ENCODE peak calls at places on chromosomes 12 and 14, in six cellular contexts. One of them, this sample, is unnamed.

GRCh38 chr12:62907561-62907960 is 27.4 kb downstream of the PPM1H start:
- DNase-seq in astrocyte of the spinal cord: no peak
- DNase-seq in amniotic epithelial cell: no peak
- DNase-seq in substantia nigra: no peak
- DNase-seq in stimulated activated CD4-positive, alpha-beta T cell treated with anti-CD3 and anti-CD28 coated beads, Interleukin-4, amount 100 ng/mL, for 24 hours: no peak
- DNase-seq in T-helper 1 cell: no peak
- DNase-seq in this sample: no peak

GRCh38 chr12:34597548-34598351 is 575.5 kb downstream of the ALG10 start:
- DNase-seq in astrocyte of the spinal cord: no peak
- DNase-seq in amniotic epithelial cell: no peak
- DNase-seq in substantia nigra: no peak
- DNase-seq in stimulated activated CD4-positive, alpha-beta T cell treated with anti-CD3 and anti-CD28 coated beads, Interleukin-4, amount 100 ng/mL, for 24 hours: no peak
- DNase-seq in T-helper 1 cell: no peak
- DNase-seq in this sample: no peak

GRCh38 chr12:4943938-4944284 is 34.2 kb downstream of the KCNA1 start:
- DNase-seq in astrocyte of the spinal cord: no peak
- DNase-seq in amniotic epithelial cell: no peak
- DNase-seq in substantia nigra: no peak
- DNase-seq in stimulated activated CD4-positive, alpha-beta T cell treated with anti-CD3 and anti-CD28 coated beads, Interleukin-4, amount 100 ng/mL, for 24 hours: no peak
- DNase-seq in T-helper 1 cell: no peak
- DNase-seq in this sample: no peak

GRCh38 chr12:128089961-128090360 is 177.0 kb upstream of the TMEM132C start:
- DNase-seq in astrocyte of the spinal cord: no peak
- DNase-seq in amniotic epithelial cell: no peak
- DNase-seq in substantia nigra: no peak
- DNase-seq in stimulated activated CD4-positive, alpha-beta T cell treated with anti-CD3 and anti-CD28 coated beads, Interleukin-4, amount 100 ng/mL, for 24 hours: no peak
- DNase-seq in T-helper 1 cell: no peak
- DNase-seq in this sample: no peak

GRCh38 chr12:27549801-27550652 is 26.0 kb downstream of the PPFIBP1 start:
- DNase-seq in astrocyte of the spinal cord: peak; percentile 96
- DNase-seq in amniotic epithelial cell: peak; percentile 96
- DNase-seq in substantia nigra: no peak
- DNase-seq in stimulated activated CD4-positive, alpha-beta T cell treated with anti-CD3 and anti-CD28 coated beads, Interleukin-4, amount 100 ng/mL, for 24 hours: no peak
- DNase-seq in T-helper 1 cell: no peak
- DNase-seq in this sample: peak; percentile 97

GRCh38 chr12:3291939-3292338 is 199.1 kb upstream of the PRMT8 start:
- DNase-seq in astrocyte of the spinal cord: no peak
- DNase-seq in amniotic epithelial cell: no peak
- DNase-seq in substantia nigra: no peak
- DNase-seq in stimulated activated CD4-positive, alpha-beta T cell treated with anti-CD3 and anti-CD28 coated beads, Interleukin-4, amount 100 ng/mL, for 24 hours: no peak
- DNase-seq in T-helper 1 cell: no peak
- DNase-seq in this sample: no peak

GRCh38 chr14:68612049-68612448 is 180.8 kb downstream of the ZFP36L1 start:
- DNase-seq in astrocyte of the spinal cord: no peak
- DNase-seq in amniotic epithelial cell: no peak
- DNase-seq in substantia nigra: no peak
- DNase-seq in stimulated activated CD4-positive, alpha-beta T cell treated with anti-CD3 and anti-CD28 coated beads, Interleukin-4, amount 100 ng/mL, for 24 hours: no peak
- DNase-seq in T-helper 1 cell: no peak
- DNase-seq in this sample: no peak

GRCh38 chr14:22475381-22475780 is 113.6 kb downstream of the DAD1 start:
- DNase-seq in astrocyte of the spinal cord: no peak
- DNase-seq in amniotic epithelial cell: no peak
- DNase-seq in substantia nigra: no peak
- DNase-seq in stimulated activated CD4-positive, alpha-beta T cell treated with anti-CD3 and anti-CD28 coated beads, Interleukin-4, amount 100 ng/mL, for 24 hours: no peak
- DNase-seq in T-helper 1 cell: no peak
- DNase-seq in this sample: no peak

GRCh38 chr14:64049616-64050381 is 197.0 kb downstream of the SYNE2 start:
- DNase-seq in astrocyte of the spinal cord: no peak
- DNase-seq in amniotic epithelial cell: no peak
- DNase-seq in substantia nigra: no peak
- DNase-seq in stimulated activated CD4-positive, alpha-beta T cell treated with anti-CD3 and anti-CD28 coated beads, Interleukin-4, amount 100 ng/mL, for 24 hours: no peak
- DNase-seq in T-helper 1 cell: no peak
- DNase-seq in this sample: no peak

GRCh38 chr12:3216726-3217682 is 139.8 kb downstream of the TSPAN9 start:
- DNase-seq in astrocyte of the spinal cord: peak; percentile 78
- DNase-seq in amniotic epithelial cell: peak; percentile 63
- DNase-seq in substantia nigra: no peak
- DNase-seq in stimulated activated CD4-positive, alpha-beta T cell treated with anti-CD3 and anti-CD28 coated beads, Interleukin-4, amount 100 ng/mL, for 24 hours: no peak
- DNase-seq in T-helper 1 cell: no peak
- DNase-seq in this sample: no peak

This sample was measured in astrocyte of the cerebellum.